ENCODE peak calls at places on chromosomes 16 and 17, in nine cellular contexts. P, K, R, U, W, X, L, E and S are unnamed samples.

GRCh38 chr17:7079581-7080444 is at the start of gene CLEC10A:
- DNase-seq in X (no peak), R (no peak), L (no peak), P (no peak), U (no peak), K (no peak), W (no peak), E (no peak), S (no peak)

GRCh38 chr16:13529193-13529982 is 390.6 kb upstream of the ERCC4 start:
- DNase-seq in L (no peak), K (no peak), E (no peak), P (no peak), W (no peak), X (no peak), R (no peak), U (no peak), S (no peak)

GRCh38 chr16:81537721-81538561 is 93.3 kb downstream of the CMIP start:
- DNase-seq in U (no peak), W (no peak), L (no peak), P (no peak), X (peak), K (no peak), R (peak), E (no peak), S (no peak)

GRCh38 chr16:75116081-75116910 is at the start of gene LDHD:
- DNase-seq in L (no peak), K (no peak), P (no peak), R (peak), X (peak), E (peak), W (no peak), U (no peak), S (peak)

GRCh38 chr17:1967092-1967662 is 58.0 kb downstream of the RTN4RL1 start:
- DNase-seq in L (no peak), P (no peak), R (no peak), X (no peak), K (peak), E (no peak), U (no peak), W (no peak), S (peak)

GRCh38 chr16:1082952-1083675 is 10.6 kb downstream of the SSTR5 start:
- DNase-seq in P (no peak), L (no peak), E (no peak), X (no peak), K (no peak), U (no peak), R (no peak), W (no peak), S (peak)

GRCh38 chr17:32111141-32111771 is 31.0 kb upstream of the RHOT1 start:
- DNase-seq in X (peak), L (peak), R (peak), E (no peak), K (peak), U (no peak), P (peak), W (no peak), S (peak)

GRCh38 chr17:29112780-29113295 is 67.4 kb downstream of the MYO18A start:
- DNase-seq in W (no peak), L (no peak), X (peak), U (no peak), K (peak), R (no peak), E (peak), P (peak), S (no peak)

GRCh38 chr17:75549246-75550138 is 24.0 kb downstream of the LLGL2 start:
- DNase-seq in K (peak), E (peak), R (no peak), U (no peak), L (no peak), W (peak), X (no peak), P (no peak), S (peak)

GRCh38 chr17:29069526-29070041 is 26.6 kb downstream of the PIPOX start:
- DNase-seq in K (no peak), L (no peak), E (no peak), W (peak), P (no peak), X (no peak), R (no peak), U (no peak), S (no peak)

GRCh38 chr16:87216148-87216823 is 100.9 kb downstream of the C16orf95 start:
- DNase-seq in R (no peak), W (no peak), K (no peak), L (no peak), E (no peak), P (no peak), X (no peak), U (no peak), S (no peak)

GRCh38 chr16:66923866-66924265 is 1.5 kb downstream of the RRAD start:
- DNase-seq in L (no peak), K (no peak), E (no peak), X (no peak), W (no peak), P (no peak), R (no peak), U (no peak), S (no peak)

GRCh38 chr17:44197980-44198720 is 1.5 kb downstream of the ATXN7L3 start:
- DNase-seq in L (peak), W (no peak), X (peak), K (no peak), E (no peak), R (no peak), U (no peak), P (no peak), S (no peak)

GRCh38 chr17:43995150-43995471 is 9.3 kb upstream of the NAGS start:
- DNase-seq in P (no peak), E (no peak), L (no peak), U (no peak), X (no peak), K (no peak), W (no peak), R (no peak), S (no peak)

GRCh38 chr17:78723001-78723796 is 58.9 kb downstream of the CYTH1 start:
- DNase-seq in P (no peak), W (no peak), X (no peak), U (no peak), L (no peak), R (no peak), E (no peak), K (peak), S (no peak)

GRCh38 chr17:8835631-8836364 is 31.7 kb downstream of the PIK3R6 start:
- DNase-seq in P (no peak), W (no peak), K (no peak), X (no peak), U (no peak), E (no peak), R (no peak), L (no peak), S (no peak)

GRCh38 chr17:34673995-34674900 is 94.9 kb downstream of the TMEM132E start:
- DNase-seq in R (no peak), W (no peak), K (no peak), U (no peak), E (no peak), P (no peak), L (no peak), X (no peak), S (no peak)

GRCh38 chr17:38341035-38341721 is 2.6 kb downstream of the GPR179 start:
- DNase-seq in E (peak), U (no peak), R (no peak), K (peak), P (no peak), W (no peak), X (peak), L (no peak), S (peak)

GRCh38 chr16:4498546-4499195 is 22.5 kb downstream of the HMOX2 start:
- DNase-seq in X (no peak), K (no peak), R (no peak), E (no peak), U (no peak), W (no peak), L (no peak), P (no peak), S (no peak)

GRCh38 chr16:81384006-81384405 is 60.6 kb upstream of the CMIP start:
- DNase-seq in X (peak), U (no peak), L (no peak), W (no peak), K (no peak), R (no peak), P (no peak), E (no peak), S (no peak)

GRCh38 chr16:9091867-9092281 is 430 bp downstream of the HAPSTR1 start:
- DNase-seq in W (no peak), K (no peak), U (peak), X (no peak), L (peak), R (peak), P (no peak), E (peak), S (no peak)

GRCh38 chr17:17840751-17841591 is 4.2 kb upstream of the SREBF1 start:
- DNase-seq in W (peak), X (peak), P (no peak), L (no peak), U (no peak), K (no peak), E (peak), R (peak), S (peak)

GRCh38 chr16:4511441-4512082 is 27.0 kb downstream of the CDIP1 start:
- DNase-seq in E (no peak), X (peak), L (no peak), W (no peak), R (peak), P (no peak), K (peak), U (no peak), S (peak)

GRCh38 chr17:32518856-32519768 is 32.3 kb downstream of the CDK5R1 start:
- DNase-seq in K (peak), P (no peak), E (no peak), R (no peak), L (peak), X (peak), U (peak), W (no peak), S (peak)

GRCh38 chr17:40463122-40463550 is 19.9 kb downstream of the IGFBP4 start:
- DNase-seq in L (no peak), W (no peak), U (no peak), K (no peak), E (peak), P (no peak), X (peak), R (no peak), S (no peak)

GRCh38 chr16:57127037-57127763 is 34.8 kb downstream of the CPNE2 start:
- DNase-seq in R (no peak), X (peak), E (no peak), L (no peak), W (no peak), K (no peak), P (no peak), U (no peak), S (no peak)

GRCh38 chr17:44307387-44308186 is 814 bp upstream of the RUNDC3A start:
- DNase-seq in L (no peak), R (no peak), P (no peak), E (no peak), X (peak), K (peak), W (no peak), U (no peak), S (peak)

GRCh38 chr16:74565378-74565777 is 41.5 kb downstream of the GLG1 start:
- DNase-seq in R (no peak), U (no peak), P (no peak), L (no peak), K (no peak), E (no peak), X (no peak), W (no peak), S (no peak)

GRCh38 chr17:76119409-76120371 is 16.1 kb upstream of the EXOC7 start:
- DNase-seq in P (no peak), E (no peak), X (no peak), W (no peak), K (no peak), R (no peak), L (no peak), U (no peak), S (no peak)

GRCh38 chr16:84509032-84509950 is 4.8 kb upstream of the MEAK7 start:
- DNase-seq in U (no peak), E (no peak), W (no peak), L (no peak), P (no peak), K (no peak), R (no peak), X (no peak), S (no peak)

GRCh38 chr17:7668482-7668881 is 17.8 kb downstream of the ATP1B2 start:
- DNase-seq in K (no peak), X (no peak), W (no peak), L (no peak), R (no peak), P (no peak), E (no peak), U (no peak), S (no peak)

GRCh38 chr16:6104423-6104822 is 1006.8 kb upstream of the EEF2KMT start:
- DNase-seq in K (no peak), L (no peak), P (no peak), R (no peak), E (no peak), X (no peak), W (no peak), U (no peak), S (no peak)

GRCh38 chr16:15752717-15753488 is 102.9 kb downstream of the NDE1 start:
- DNase-seq in X (no peak), P (no peak), L (no peak), K (no peak), R (no peak), U (no peak), E (peak), W (no peak), S (no peak)

GRCh38 chr17:61560071-61560470 is 30.9 kb downstream of the NACA2 start:
- DNase-seq in L (no peak), K (no peak), W (no peak), P (no peak), E (no peak), X (no peak), U (no peak), R (no peak), S (no peak)

GRCh38 chr17:79288950-79289349 is 214.3 kb downstream of the ENGASE start:
- DNase-seq in W (no peak), U (no peak), K (no peak), E (no peak), L (no peak), R (no peak), X (no peak), P (no peak), S (no peak)